ENCODE peak calls at places on chromosomes 3 and 15, in ten cellular contexts. One of them, this sample, is unnamed.

GRCh38 chr3:5205165-5205941 is 17.8 kb downstream of the EDEM1 start:
- DNase-seq in GM13977: peak
- DNase-seq in AG04449: no peak
- DNase-seq in thoracic aorta: no peak
- DNase-seq in NCI-H2107: no peak
- DNase-seq in activated CD8-positive, alpha-beta memory T cell treated with anti-CD3 and anti-CD28 coated beads, Interleukin-2, amount 50 U/mL, for 4 hours: no peak
- DNase-seq in Daoy: no peak
- DNase-seq in HT-29: no peak
- DNase-seq in pulmonary artery endothelial cell: no peak
- DNase-seq in NCI-H1436: no peak
- DNase-seq in this sample: no peak

GRCh38 chr3:81558106-81558505 is 203.3 kb downstream of the GBE1 start:
- DNase-seq in activated CD8-positive, alpha-beta memory T cell treated with anti-CD3 and anti-CD28 coated beads, Interleukin-2, amount 50 U/mL, for 4 hours: no peak
- DNase-seq in Daoy: no peak
- DNase-seq in GM13977: no peak
- DNase-seq in NCI-H2107: no peak
- DNase-seq in NCI-H1436: no peak
- DNase-seq in AG04449: no peak
- DNase-seq in pulmonary artery endothelial cell: no peak
- DNase-seq in thoracic aorta: no peak
- DNase-seq in HT-29: no peak
- DNase-seq in this sample: no peak

GRCh38 chr15:36931434-36931833 is 168.9 kb downstream of the MEIS2 start:
- DNase-seq in Daoy: no peak
- DNase-seq in GM13977: no peak
- DNase-seq in NCI-H1436: no peak
- DNase-seq in HT-29: no peak
- DNase-seq in pulmonary artery endothelial cell: no peak
- DNase-seq in thoracic aorta: no peak
- DNase-seq in NCI-H2107: no peak
- DNase-seq in AG04449: no peak
- DNase-seq in activated CD8-positive, alpha-beta memory T cell treated with anti-CD3 and anti-CD28 coated beads, Interleukin-2, amount 50 U/mL, for 4 hours: no peak
- DNase-seq in this sample: no peak

GRCh38 chr3:122246214-122246613 is 62.7 kb downstream of the CASR start:
- DNase-seq in AG04449: no peak
- DNase-seq in pulmonary artery endothelial cell: no peak
- DNase-seq in HT-29: no peak
- DNase-seq in activated CD8-positive, alpha-beta memory T cell treated with anti-CD3 and anti-CD28 coated beads, Interleukin-2, amount 50 U/mL, for 4 hours: no peak
- DNase-seq in NCI-H1436: no peak
- DNase-seq in GM13977: no peak
- DNase-seq in NCI-H2107: no peak
- DNase-seq in thoracic aorta: no peak
- DNase-seq in Daoy: no peak
- DNase-seq in this sample: no peak

GRCh38 chr3:182212479-182213076 is 500.9 kb downstream of the SOX2 start:
- DNase-seq in activated CD8-positive, alpha-beta memory T cell treated with anti-CD3 and anti-CD28 coated beads, Interleukin-2, amount 50 U/mL, for 4 hours: no peak
- DNase-seq in GM13977: no peak
- DNase-seq in pulmonary artery endothelial cell: peak
- DNase-seq in AG04449: peak
- DNase-seq in thoracic aorta: no peak
- DNase-seq in NCI-H2107: peak
- DNase-seq in NCI-H1436: peak
- DNase-seq in HT-29: peak
- DNase-seq in Daoy: peak
- DNase-seq in this sample: no peak

GRCh38 chr3:53677406-53677805 is 168.8 kb downstream of the CHDH start:
- DNase-seq in thoracic aorta: no peak
- DNase-seq in GM13977: peak
- DNase-seq in AG04449: no peak
- DNase-seq in HT-29: peak
- DNase-seq in NCI-H1436: no peak
- DNase-seq in Daoy: no peak
- DNase-seq in activated CD8-positive, alpha-beta memory T cell treated with anti-CD3 and anti-CD28 coated beads, Interleukin-2, amount 50 U/mL, for 4 hours: no peak
- DNase-seq in pulmonary artery endothelial cell: no peak
- DNase-seq in NCI-H2107: no peak
- DNase-seq in this sample: no peak

GRCh38 chr15:37096878-37097568 is 3.3 kb downstream of the MEIS2 start:
- DNase-seq in Daoy: peak
- DNase-seq in pulmonary artery endothelial cell: no peak
- DNase-seq in HT-29: no peak
- DNase-seq in activated CD8-positive, alpha-beta memory T cell treated with anti-CD3 and anti-CD28 coated beads, Interleukin-2, amount 50 U/mL, for 4 hours: no peak
- DNase-seq in AG04449: no peak
- DNase-seq in NCI-H2107: no peak
- DNase-seq in NCI-H1436: no peak
- DNase-seq in thoracic aorta: no peak
- DNase-seq in GM13977: no peak
- DNase-seq in this sample: no peak

GRCh38 chr3:134603480-134603879 is 47.3 kb downstream of the KY start:
- DNase-seq in pulmonary artery endothelial cell: no peak
- DNase-seq in NCI-H1436: no peak
- DNase-seq in Daoy: no peak
- DNase-seq in NCI-H2107: no peak
- DNase-seq in HT-29: no peak
- DNase-seq in GM13977: no peak
- DNase-seq in AG04449: no peak
- DNase-seq in activated CD8-positive, alpha-beta memory T cell treated with anti-CD3 and anti-CD28 coated beads, Interleukin-2, amount 50 U/mL, for 4 hours: no peak
- DNase-seq in thoracic aorta: no peak
- DNase-seq in this sample: no peak

GRCh38 chr15:100192092-100192695 is 149.6 kb downstream of the ADAMTS17 start:
- DNase-seq in Daoy: no peak
- DNase-seq in pulmonary artery endothelial cell: no peak
- DNase-seq in NCI-H1436: peak
- DNase-seq in thoracic aorta: no peak
- DNase-seq in GM13977: no peak
- DNase-seq in NCI-H2107: no peak
- DNase-seq in AG04449: no peak
- DNase-seq in activated CD8-positive, alpha-beta memory T cell treated with anti-CD3 and anti-CD28 coated beads, Interleukin-2, amount 50 U/mL, for 4 hours: no peak
- DNase-seq in HT-29: no peak
- DNase-seq in this sample: no peak

GRCh38 chr3:25820372-25820771 is 30.5 kb downstream of the OXSM start:
- DNase-seq in GM13977: no peak
- DNase-seq in activated CD8-positive, alpha-beta memory T cell treated with anti-CD3 and anti-CD28 coated beads, Interleukin-2, amount 50 U/mL, for 4 hours: no peak
- DNase-seq in AG04449: peak
- DNase-seq in thoracic aorta: no peak
- DNase-seq in HT-29: no peak
- DNase-seq in pulmonary artery endothelial cell: peak
- DNase-seq in NCI-H2107: no peak
- DNase-seq in Daoy: peak
- DNase-seq in NCI-H1436: no peak
- DNase-seq in this sample: peak

GRCh38 chr15:45903283-45903682 is 268.5 kb downstream of the SQOR start:
- DNase-seq in HT-29: no peak
- DNase-seq in NCI-H1436: no peak
- DNase-seq in pulmonary artery endothelial cell: no peak
- DNase-seq in GM13977: no peak
- DNase-seq in AG04449: no peak
- DNase-seq in activated CD8-positive, alpha-beta memory T cell treated with anti-CD3 and anti-CD28 coated beads, Interleukin-2, amount 50 U/mL, for 4 hours: no peak
- DNase-seq in Daoy: no peak
- DNase-seq in NCI-H2107: no peak
- DNase-seq in thoracic aorta: no peak
- DNase-seq in this sample: no peak

GRCh38 chr3:46928297-46928696 is 48.2 kb downstream of the CCDC12 start:
- DNase-seq in NCI-H2107: no peak
- DNase-seq in thoracic aorta: no peak
- DNase-seq in HT-29: no peak
- DNase-seq in Daoy: no peak
- DNase-seq in GM13977: no peak
- DNase-seq in AG04449: no peak
- DNase-seq in pulmonary artery endothelial cell: no peak
- DNase-seq in NCI-H1436: no peak
- DNase-seq in activated CD8-positive, alpha-beta memory T cell treated with anti-CD3 and anti-CD28 coated beads, Interleukin-2, amount 50 U/mL, for 4 hours: no peak
- DNase-seq in this sample: no peak

GRCh38 chr3:108780235-108780634 is 23.0 kb upstream of the RETNLB start:
- DNase-seq in thoracic aorta: no peak
- DNase-seq in Daoy: no peak
- DNase-seq in NCI-H1436: no peak
- DNase-seq in AG04449: no peak
- DNase-seq in activated CD8-positive, alpha-beta memory T cell treated with anti-CD3 and anti-CD28 coated beads, Interleukin-2, amount 50 U/mL, for 4 hours: peak
- DNase-seq in pulmonary artery endothelial cell: no peak
- DNase-seq in HT-29: no peak
- DNase-seq in GM13977: no peak
- DNase-seq in NCI-H2107: no peak
- DNase-seq in this sample: no peak

GRCh38 chr15:70235347-70235746 is 137.6 kb upstream of the TLE3 start:
- DNase-seq in pulmonary artery endothelial cell: no peak
- DNase-seq in Daoy: no peak
- DNase-seq in NCI-H1436: no peak
- DNase-seq in HT-29: no peak
- DNase-seq in thoracic aorta: no peak
- DNase-seq in GM13977: no peak
- DNase-seq in NCI-H2107: no peak
- DNase-seq in AG04449: no peak
- DNase-seq in activated CD8-positive, alpha-beta memory T cell treated with anti-CD3 and anti-CD28 coated beads, Interleukin-2, amount 50 U/mL, for 4 hours: no peak
- DNase-seq in this sample: no peak

GRCh38 chr15:51931638-51932037 is 39.9 kb downstream of the LEO1 start:
- DNase-seq in NCI-H2107: no peak
- DNase-seq in activated CD8-positive, alpha-beta memory T cell treated with anti-CD3 and anti-CD28 coated beads, Interleukin-2, amount 50 U/mL, for 4 hours: no peak
- DNase-seq in GM13977: no peak
- DNase-seq in NCI-H1436: no peak
- DNase-seq in thoracic aorta: no peak
- DNase-seq in HT-29: no peak
- DNase-seq in Daoy: peak
- DNase-seq in pulmonary artery endothelial cell: no peak
- DNase-seq in AG04449: no peak
- DNase-seq in this sample: no peak

GRCh38 chr3:37816271-37816670 is 45.4 kb upstream of the CTDSPL start:
- DNase-seq in activated CD8-positive, alpha-beta memory T cell treated with anti-CD3 and anti-CD28 coated beads, Interleukin-2, amount 50 U/mL, for 4 hours: no peak
- DNase-seq in HT-29: no peak
- DNase-seq in pulmonary artery endothelial cell: no peak
- DNase-seq in thoracic aorta: no peak
- DNase-seq in NCI-H1436: no peak
- DNase-seq in NCI-H2107: no peak
- DNase-seq in AG04449: no peak
- DNase-seq in Daoy: no peak
- DNase-seq in GM13977: no peak
- DNase-seq in this sample: no peak

GRCh38 chr3:190120161-190121060 is at the start of gene P3H2:
- DNase-seq in GM13977: peak
- DNase-seq in thoracic aorta: peak
- DNase-seq in pulmonary artery endothelial cell: peak
- DNase-seq in AG04449: no peak
- DNase-seq in Daoy: peak
- DNase-seq in NCI-H2107: peak
- DNase-seq in activated CD8-positive, alpha-beta memory T cell treated with anti-CD3 and anti-CD28 coated beads, Interleukin-2, amount 50 U/mL, for 4 hours: no peak
- DNase-seq in NCI-H1436: peak
- DNase-seq in HT-29: peak
- DNase-seq in this sample: peak

GRCh38 chr3:123169492-123169929 is 32.2 kb upstream of the SEC22A start:
- DNase-seq in AG04449: no peak
- DNase-seq in NCI-H2107: no peak
- DNase-seq in pulmonary artery endothelial cell: no peak
- DNase-seq in activated CD8-positive, alpha-beta memory T cell treated with anti-CD3 and anti-CD28 coated beads, Interleukin-2, amount 50 U/mL, for 4 hours: no peak
- DNase-seq in Daoy: no peak
- DNase-seq in NCI-H1436: no peak
- DNase-seq in thoracic aorta: no peak
- DNase-seq in HT-29: peak
- DNase-seq in GM13977: no peak
- DNase-seq in this sample: no peak